ENCODE peak calls at places on chromosomes 3 and 15, in eight cellular contexts. Y, J, F, U, C, N, D and E are unnamed samples.

GRCh38 chr15:74873756-74874424 is 725 bp upstream of the SCAMP2 start:
- DNase-seq in Y (no peak), J (no peak), F (no peak), U (peak; percentile 26), C (no peak), N (peak; percentile 44), D (no peak), E (no peak)

GRCh38 chr3:169367016-169367415 is 296.5 kb downstream of the MECOM start:
- DNase-seq in Y (no peak), J (no peak), F (no peak), U (no peak), C (no peak), N (no peak), D (no peak), E (no peak)

GRCh38 chr3:10088256-10088655 is 19.8 kb downstream of the FANCD2OS start:
- DNase-seq in Y (no peak), J (no peak), F (no peak), U (no peak), C (no peak), N (no peak), D (no peak), E (no peak)

GRCh38 chr3:45311953-45312795 is 76.2 kb upstream of the LARS2 start:
- DNase-seq in Y (no peak), J (no peak), F (no peak), U (no peak), C (no peak), N (peak; percentile 57), D (no peak), E (no peak)

GRCh38 chr15:24848050-24848449 is 106.7 kb upstream of the SNRPN start:
- DNase-seq in Y (no peak), J (no peak), F (peak; percentile 26), U (peak; percentile 25), C (peak; percentile 11), N (peak; percentile 76), D (no peak), E (no peak)

GRCh38 chr3:116579843-116580242 is 129.7 kb upstream of the TUSC7 start:
- DNase-seq in Y (no peak), J (no peak), F (no peak), U (no peak), C (no peak), N (peak; percentile 45), D (peak; percentile 8), E (no peak)

GRCh38 chr3:130576571-130577266 is 59.7 kb downstream of the COL6A6 start:
- DNase-seq in Y (no peak), J (no peak), F (no peak), U (no peak), C (no peak), N (no peak), D (no peak), E (no peak)

GRCh38 chr3:181892848-181893247 is 181.1 kb downstream of the SOX2 start:
- DNase-seq in Y (no peak), J (no peak), F (no peak), U (no peak), C (no peak), N (peak; percentile 41), D (no peak), E (no peak)

GRCh38 chr15:81411056-81411455 is 37.0 kb upstream of the TMC3 start:
- DNase-seq in Y (no peak), J (no peak), F (no peak), U (no peak), C (no peak), N (peak; percentile 64), D (no peak), E (no peak)

GRCh38 chr3:191740712-191741111 is 279.7 kb downstream of the PYDC2 start:
- DNase-seq in Y (no peak), J (no peak), F (no peak), U (no peak), C (no peak), N (no peak), D (no peak), E (no peak)

GRCh38 chr3:69104585-69104984 is 17.8 kb downstream of the LMOD3 start:
- DNase-seq in Y (no peak), J (no peak), F (no peak), U (no peak), C (no peak), N (no peak), D (no peak), E (no peak)

GRCh38 chr3:65177879-65178484 is 490.2 kb upstream of the ADAMTS9 start:
- DNase-seq in Y (no peak), J (no peak), F (no peak), U (no peak), C (no peak), N (no peak), D (no peak), E (no peak)

GRCh38 chr3:179063945-179064560 is 7.6 kb downstream of the ZMAT3 start:
- DNase-seq in Y (no peak), J (no peak), F (no peak), U (no peak), C (no peak), N (no peak), D (no peak), E (no peak)

GRCh38 chr15:62889734-62890505 is 152.6 kb upstream of the TPM1 start:
- DNase-seq in Y (no peak), J (no peak), F (no peak), U (no peak), C (no peak), N (no peak), D (no peak), E (no peak)

GRCh38 chr15:95019907-95020306 is 788.5 kb downstream of the MCTP2 start:
- DNase-seq in Y (no peak), J (no peak), F (no peak), U (no peak), C (no peak), N (no peak), D (no peak), E (no peak)

GRCh38 chr3:112333002-112333385 is at the start of gene CD200:
- DNase-seq in Y (peak; percentile 58), J (no peak), F (peak; percentile 75), U (peak; percentile 29), C (peak; percentile 51), N (peak; percentile 88), D (no peak), E (peak; percentile 49)

GRCh38 chr15:69912116-69912515 is 185.6 kb downstream of the TLE3 start:
- DNase-seq in Y (no peak), J (no peak), F (no peak), U (no peak), C (no peak), N (no peak), D (no peak), E (no peak)

GRCh38 chr15:69910511-69910910 is 187.2 kb downstream of the TLE3 start:
- DNase-seq in Y (no peak), J (no peak), F (no peak), U (no peak), C (no peak), N (peak; percentile 10), D (no peak), E (no peak)

GRCh38 chr15:69919816-69920215 is 177.9 kb downstream of the TLE3 start:
- DNase-seq in Y (no peak), J (no peak), F (no peak), U (no peak), C (no peak), N (peak; percentile 60), D (no peak), E (no peak)

GRCh38 chr15:69916169-69916785 is 181.4 kb downstream of the TLE3 start:
- DNase-seq in Y (no peak), J (no peak), F (no peak), U (no peak), C (no peak), N (no peak), D (no peak), E (no peak)

GRCh38 chr15:69914960-69915359 is 182.8 kb downstream of the TLE3 start:
- DNase-seq in Y (no peak), J (no peak), F (no peak), U (no peak), C (no peak), N (no peak), D (no peak), E (no peak)
- H3K27me3 ChIP-seq in Y (no peaks in the 10 kb centered on the region), J (no peaks in the 10 kb centered on the region), F (no peaks in the 10 kb centered on the region), U (peaks cover 6% of the 10 kb centered on the region), C (peaks cover 2% of the 10 kb centered on the region), N (no peaks in the 10 kb centered on the region), D (no peaks in the 10 kb centered on the region), E (no peaks in the 10 kb centered on the region)

GRCh38 chr3:29601861-29602585 is 321.2 kb downstream of the RBMS3 start:
- DNase-seq in Y (no peak), J (no peak), F (no peak), U (peak; percentile 17), C (no peak), N (no peak), D (no peak), E (no peak)

GRCh38 chr3:29594261-29594660 is 313.4 kb downstream of the RBMS3 start:
- DNase-seq in Y (no peak), J (no peak), F (no peak), U (no peak), C (no peak), N (no peak), D (no peak), E (no peak)

GRCh38 chr3:29591579-29591978 is 310.7 kb downstream of the RBMS3 start:
- DNase-seq in Y (no peak), J (no peak), F (no peak), U (no peak), C (no peak), N (no peak), D (no peak), E (no peak)

GRCh38 chr3:29593802-29594201 is 312.9 kb downstream of the RBMS3 start:
- DNase-seq in Y (no peak), J (no peak), F (no peak), U (no peak), C (no peak), N (no peak), D (no peak), E (no peak)

GRCh38 chr3:29597376-29598008 is 316.6 kb downstream of the RBMS3 start:
- DNase-seq in Y (no peak), J (no peak), F (no peak), U (no peak), C (no peak), N (no peak), D (no peak), E (no peak)
- H3K4me3 ChIP-seq in Y (no peak overlapping the region), J (no peak overlapping the region), F (no peak overlapping the region), U (no peak overlapping the region), C (no peak overlapping the region), N (no peak overlapping the region), D (no peak overlapping the region), E (no peak overlapping the region)

DNA sequence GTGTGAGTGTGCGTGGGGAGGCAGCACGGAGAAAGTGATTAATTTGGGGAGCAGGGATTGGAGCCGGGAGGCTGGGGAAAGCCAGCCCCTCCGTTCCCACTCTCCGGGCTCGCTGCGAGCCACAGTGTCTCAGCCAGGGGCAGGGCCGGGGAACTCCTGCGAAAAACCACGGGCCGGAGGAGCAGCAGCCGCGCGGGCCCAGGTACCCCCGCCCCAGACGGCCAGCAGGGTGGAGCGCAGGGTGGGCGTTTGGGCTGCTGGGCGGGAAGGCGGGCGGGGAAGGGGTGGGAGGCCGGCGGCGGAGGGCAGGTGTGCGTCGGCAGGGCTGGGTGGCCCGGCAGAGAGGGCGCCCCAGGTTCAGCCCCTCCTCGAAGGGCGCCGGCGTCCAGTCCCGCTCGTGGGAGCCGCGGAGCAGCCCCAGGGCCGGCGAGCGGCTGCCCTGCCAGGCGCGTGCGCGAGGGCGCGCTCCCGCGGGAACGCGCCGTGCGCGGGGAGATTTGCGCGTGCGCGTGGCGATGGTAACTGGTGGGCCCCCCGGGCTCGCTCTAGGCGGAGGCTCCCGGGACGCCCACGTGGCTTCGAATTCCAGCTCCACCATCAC is 1.4 kb downstream of the CHL1 start:
- DNase-seq in Y (no peak), J (no peak), F (peak; percentile 39), U (no peak), C (no peak), N (peak; percentile 41), D (no peak), E (no peak)
- H3K27me3 ChIP-seq in Y (peaks cover 15% of the 10 kb centered on the region), J (no peaks in the 10 kb centered on the region), F (no peaks in the 10 kb centered on the region), U (peaks cover 49% of the 10 kb centered on the region), C (no peaks in the 10 kb centered on the region), N (peaks cover 63% of the 10 kb centered on the region), D (no peaks in the 10 kb centered on the region), E (no peaks in the 10 kb centered on the region)

GRCh38 chr3:152836269-152836668 is 1.3 kb downstream of the P2RY1 start:
- DNase-seq in Y (no peak), J (no peak), F (peak; percentile 9), U (no peak), C (no peak), N (peak; percentile 17), D (no peak), E (no peak)
- H3K4me3 ChIP-seq in Y (peak overlapping the region; percentile 55), J (no peak overlapping the region), F (peak overlapping the region; percentile 84), U (peak overlapping the region; percentile 77), C (peak overlapping the region; percentile 67), N (peak overlapping the region; percentile 89), D (no peak overlapping the region), E (no peak overlapping the region)